ENCODE peak calls at places on chromosomes 3 and 15, in nine cellular contexts. R is neuronal stem cell, L is H1, P is adrenal gland, N is right cardiac atrium, W is transverse colon, B is right atrium auricular region, Z is WERI-Rb-1, X is ovary. D is an unnamed sample.
A peak's percentile ranks its signal among the peaks of the same experiment; 100 is the strongest.

GRCh38 chr3:74839591-74839990 is 225.1 kb upstream of the CNTN3 start:
- DNase-seq in R (no peak), L (no peak), P (no peak), N (no peak), W (no peak), B (no peak), Z (peak; percentile 62), X (no peak), D (no peak)

GRCh38 chr3:52052831-52053306 is 3.5 kb downstream of the DUSP7 start:
- DNase-seq in R (no peak), L (no peak), P (peak; percentile 78), N (peak; percentile 97), W (peak; percentile 83), B (peak; percentile 94), Z (peak; percentile 93), X (peak; percentile 81), D (peak; percentile 85)

GRCh38 chr15:26051771-26052685 is 188.9 kb upstream of the ATP10A start:
- DNase-seq in R (no peak), L (no peak), P (peak; percentile 16), N (peak; percentile 67), W (peak; percentile 7), B (no peak), Z (peak; percentile 51), X (no peak), D (no peak)

GRCh38 chr15:55277715-55278114 is 11.9 kb downstream of the RAB27A start:
- DNase-seq in R (no peak), L (no peak), P (no peak), N (no peak), W (no peak), B (no peak), Z (no peak), X (no peak), D (no peak)

GRCh38 chr15:45458746-45459403 is 63.7 kb downstream of the SLC30A4 start:
- DNase-seq in R (peak; percentile 70), L (no peak), P (peak; percentile 73), N (peak; percentile 81), W (peak; percentile 84), B (peak; percentile 83), Z (peak; percentile 60), X (peak; percentile 77), D (peak; percentile 69)

GRCh38 chr3:45547764-45548683 is 46.5 kb upstream of the LIMD1 start:
- DNase-seq in R (no peak), L (no peak), P (no peak), N (peak; percentile 68), W (no peak), B (peak; percentile 73), Z (no peak), X (no peak), D (no peak)

GRCh38 chr15:77025941-77026411 is 31.1 kb downstream of the PSTPIP1 start:
- DNase-seq in R (no peak), L (no peak), P (peak; percentile 3), N (peak; percentile 13), W (peak; percentile 7), B (no peak), Z (no peak), X (peak; percentile 12), D (no peak)

GRCh38 chr15:49758856-49759255 is 138.0 kb downstream of the DTWD1 start:
- DNase-seq in R (no peak), L (no peak), P (no peak), N (no peak), W (no peak), B (no peak), Z (no peak), X (no peak), D (no peak)

GRCh38 chr3:72301779-72302178 is 516.8 kb upstream of the PROK2 start:
- DNase-seq in R (no peak), L (no peak), P (no peak), N (no peak), W (peak; percentile 38), B (no peak), Z (no peak), X (no peak), D (no peak)

GRCh38 chr15:56978898-56979662 is 60.6 kb downstream of the TCF12 start:
- DNase-seq in R (no peak), L (no peak), P (no peak), N (no peak), W (no peak), B (no peak), Z (no peak), X (no peak), D (no peak)

GRCh38 chr3:66017084-66017990 is 21.4 kb downstream of the MAGI1 start:
- DNase-seq in R (no peak), L (no peak), P (no peak), N (no peak), W (no peak), B (no peak), Z (no peak), X (no peak), D (no peak)

GRCh38 chr3:42683875-42684593 is 1.3 kb upstream of the KLHL40 start:
- DNase-seq in R (no peak), L (peak; percentile 15), P (peak; percentile 93), N (peak; percentile 79), W (peak; percentile 68), B (peak; percentile 85), Z (peak; percentile 5), X (peak; percentile 47), D (peak; percentile 25)

GRCh38 chr3:157088133-157088488 is 71.8 kb downstream of the CCNL1 start:
- DNase-seq in R (no peak), L (no peak), P (no peak), N (no peak), W (peak; percentile 16), B (no peak), Z (no peak), X (peak; percentile 24), D (no peak)

GRCh38 chr15:77981281-77982126 is 96.0 kb downstream of the TBC1D2B start:
- DNase-seq in R (no peak), L (no peak), P (no peak), N (no peak), W (no peak), B (no peak), Z (no peak), X (peak; percentile 14), D (no peak)

GRCh38 chr3:191915717-191916116 is 454.8 kb downstream of the PYDC2 start:
- DNase-seq in R (no peak), L (no peak), P (no peak), N (no peak), W (no peak), B (no peak), Z (no peak), X (no peak), D (no peak)

GRCh38 chr15:64897345-64897985 is 14.2 kb upstream of the ANKDD1A start:
- DNase-seq in R (no peak), L (no peak), P (peak; percentile 93), N (peak; percentile 88), W (peak; percentile 57), B (peak; percentile 87), Z (peak; percentile 76), X (peak; percentile 60), D (no peak)

GRCh38 chr15:95470997-95471692 is 859.4 kb upstream of the NR2F2 start:
- DNase-seq in R (no peak), L (no peak), P (peak; percentile 36), N (peak; percentile 78), W (no peak), B (no peak), Z (no peak), X (no peak), D (no peak)

GRCh38 chr15:43912208-43912607 is 85.4 kb downstream of the WDR76 start:
- DNase-seq in R (no peak), L (no peak), P (no peak), N (no peak), W (no peak), B (no peak), Z (no peak), X (no peak), D (no peak)

GRCh38 chr3:73056365-73057150 is 4.9 kb upstream of the EBLN2 start:
- DNase-seq in R (no peak), L (no peak), P (no peak), N (no peak), W (no peak), B (no peak), Z (no peak), X (no peak), D (no peak)

GRCh38 chr3:47225310-47225906 is 57.2 kb downstream of the KIF9 start:
- DNase-seq in R (no peak), L (no peak), P (no peak), N (no peak), W (peak; percentile 14), B (no peak), Z (no peak), X (no peak), D (no peak)

GRCh38 chr3:49650177-49650576 is 24.0 kb upstream of the APEH start:
- DNase-seq in R (no peak), L (no peak), P (no peak), N (no peak), W (no peak), B (no peak), Z (no peak), X (no peak), D (no peak)

GRCh38 chr15:25331860-25332259 is 107.0 kb downstream of the UBE3A start:
- DNase-seq in R (no peak), L (no peak), P (no peak), N (no peak), W (no peak), B (no peak), Z (no peak), X (no peak), D (no peak)

DNA sequence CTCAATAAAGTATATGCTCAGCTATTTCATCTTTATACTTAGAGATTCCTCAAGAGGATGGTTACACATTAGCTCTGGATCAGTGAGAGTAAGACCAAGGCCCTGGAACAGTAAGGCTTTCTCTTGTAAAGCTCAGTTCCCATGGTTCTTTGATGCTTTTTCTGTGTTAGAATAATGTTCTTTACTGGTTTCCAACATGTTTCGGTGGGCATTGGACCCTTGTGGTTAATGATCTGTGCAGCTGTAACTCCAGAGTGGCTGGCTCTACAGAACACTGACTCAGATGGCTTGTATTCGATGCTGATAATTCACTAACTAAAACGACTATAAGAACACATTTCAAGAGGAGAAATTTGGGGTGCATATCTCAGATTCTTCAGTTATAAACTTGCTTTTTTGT is 114.7 kb downstream of the AKAP13 start:
- DNase-seq in R (no peak), L (no peak), P (no peak), N (no peak), W (no peak), B (no peak), Z (no peak), X (no peak), D (no peak)
- H3K27ac ChIP-seq in R (no peak overlapping the region), L (no peak overlapping the region), P (no peak overlapping the region), N (no peak overlapping the region), W (peak overlapping the region; percentile 78), B (peak overlapping the region; percentile 85), Z (peak overlapping the region; percentile 71), X (no peak overlapping the region), D (no peak overlapping the region)

GRCh38 chr3:179181993-179182551 is 33.9 kb downstream of the PIK3CA start:
- DNase-seq in R (no peak), L (no peak), P (peak; percentile 13), N (no peak), W (no peak), B (no peak), Z (no peak), X (no peak), D (no peak)
- H3K27ac ChIP-seq in R (no peak overlapping the region), L (no peak overlapping the region), P (peak overlapping the region; percentile 86), N (no peak overlapping the region), W (peak overlapping the region; percentile 9), B (peak overlapping the region; percentile 71), Z (no peak overlapping the region), X (peak overlapping the region; percentile 20), D (no peak overlapping the region)

GRCh38 chr3:195612075-195612800 is 28.5 kb upstream of the APOD start:
- DNase-seq in R (no peak), L (no peak), P (no peak), N (no peak), W (peak; percentile 20), B (no peak), Z (no peak), X (no peak), D (no peak)
- H3K27ac ChIP-seq in R (no peak overlapping the region), L (no peak overlapping the region), P (no peak overlapping the region), N (no peak overlapping the region), W (no peak overlapping the region), B (no peak overlapping the region), Z (no peak overlapping the region), X (no peak overlapping the region), D (no peak overlapping the region)

GRCh38 chr15:89690276-89691218 is at the start of the genes PEX11A and WDR93:
- DNase-seq in R (peak; percentile 54), L (peak; percentile 49), P (peak; percentile 87), N (peak; percentile 94), W (peak; percentile 90), B (peak; percentile 69), Z (peak; percentile 89), X (peak; percentile 81), D (peak; percentile 6)
- H3K27ac ChIP-seq in R (no peak within 1 kb of the TSS), L (no peak within 1 kb of the TSS), P (peak within 1 kb of the TSS; percentile 73), N (peak within 1 kb of the TSS; percentile 6), W (peak within 1 kb of the TSS; percentile 83), B (peak within 1 kb of the TSS; percentile 59), Z (peak within 1 kb of the TSS; percentile 45), X (no peak within 1 kb of the TSS), D (peak within 1 kb of the TSS; percentile 51)

D was measured in substantia nigra.